ENCODE peak calls at places on chromosomes 7 and 10, in six cellular contexts. One of them, this sample, is unnamed.

GRCh38 chr7:70353310-70353947 is 755.2 kb downstream of the AUTS2 start:
- DNase-seq in T-helper 17 cell: no peak
- DNase-seq in psoas muscle: no peak
- DNase-seq in heart right ventricle: no peak
- DNase-seq in HFFc6: no peak
- DNase-seq in right lobe of liver: no peak
- DNase-seq in this sample: no peak

GRCh38 chr10:27683226-27683625 is 62.4 kb downstream of the MKX start:
- DNase-seq in T-helper 17 cell: no peak
- DNase-seq in psoas muscle: no peak
- DNase-seq in heart right ventricle: no peak
- DNase-seq in HFFc6: no peak
- DNase-seq in right lobe of liver: no peak
- DNase-seq in this sample: no peak

GRCh38 chr10:52771534-52772455 is 789 bp downstream of the MBL2 start:
- DNase-seq in T-helper 17 cell: no peak
- DNase-seq in psoas muscle: no peak
- DNase-seq in heart right ventricle: no peak
- DNase-seq in HFFc6: no peak
- DNase-seq in right lobe of liver: peak
- DNase-seq in this sample: no peak

GRCh38 chr7:13826752-13827151 is 162.7 kb downstream of the ETV1 start:
- DNase-seq in T-helper 17 cell: no peak
- DNase-seq in psoas muscle: no peak
- DNase-seq in heart right ventricle: no peak
- DNase-seq in HFFc6: peak
- DNase-seq in right lobe of liver: no peak
- DNase-seq in this sample: no peak

GRCh38 chr7:537911-538634 is 18.4 kb upstream of the PDGFA start:
- DNase-seq in T-helper 17 cell: no peak
- DNase-seq in psoas muscle: no peak
- DNase-seq in heart right ventricle: peak
- DNase-seq in HFFc6: peak
- DNase-seq in right lobe of liver: no peak
- DNase-seq in this sample: peak

GRCh38 chr10:124248056-124248455 is 154.7 kb upstream of the CHST15 start:
- DNase-seq in T-helper 17 cell: no peak
- DNase-seq in psoas muscle: no peak
- DNase-seq in heart right ventricle: no peak
- DNase-seq in HFFc6: no peak
- DNase-seq in right lobe of liver: peak
- DNase-seq in this sample: no peak

GRCh38 chr7:98808751-98809460 is 60.9 kb downstream of the TMEM130 start:
- DNase-seq in T-helper 17 cell: no peak
- DNase-seq in psoas muscle: no peak
- DNase-seq in heart right ventricle: no peak
- DNase-seq in HFFc6: no peak
- DNase-seq in right lobe of liver: no peak
- DNase-seq in this sample: no peak

GRCh38 chr7:146510088-146510680 is 393.6 kb downstream of the CNTNAP2 start:
- DNase-seq in T-helper 17 cell: no peak
- DNase-seq in psoas muscle: no peak
- DNase-seq in heart right ventricle: no peak
- DNase-seq in HFFc6: no peak
- DNase-seq in right lobe of liver: no peak
- DNase-seq in this sample: no peak

GRCh38 chr7:149261321-149261828 is 621 bp upstream of the ZNF783 start:
- DNase-seq in T-helper 17 cell: no peak
- DNase-seq in psoas muscle: no peak
- DNase-seq in heart right ventricle: peak
- DNase-seq in HFFc6: peak
- DNase-seq in right lobe of liver: no peak
- DNase-seq in this sample: no peak

GRCh38 chr7:159020987-159021386 is 123.7 kb downstream of the VIPR2 start:
- DNase-seq in T-helper 17 cell: no peak
- DNase-seq in psoas muscle: peak
- DNase-seq in heart right ventricle: no peak
- DNase-seq in HFFc6: no peak
- DNase-seq in right lobe of liver: no peak
- DNase-seq in this sample: no peak

GRCh38 chr7:16661924-16662323 is 15.9 kb downstream of the BZW2 start:
- DNase-seq in T-helper 17 cell: no peak
- DNase-seq in psoas muscle: no peak
- DNase-seq in heart right ventricle: peak
- DNase-seq in HFFc6: no peak
- DNase-seq in right lobe of liver: no peak
- DNase-seq in this sample: no peak

GRCh38 chr7:113246698-113247097 is 128.3 kb upstream of the SMIM30 start:
- DNase-seq in T-helper 17 cell: no peak
- DNase-seq in psoas muscle: no peak
- DNase-seq in heart right ventricle: no peak
- DNase-seq in HFFc6: no peak
- DNase-seq in right lobe of liver: no peak
- DNase-seq in this sample: no peak

GRCh38 chr7:107007892-107008287 is 36.6 kb upstream of the PRKAR2B start:
- DNase-seq in T-helper 17 cell: no peak
- DNase-seq in psoas muscle: no peak
- DNase-seq in heart right ventricle: no peak
- DNase-seq in HFFc6: no peak
- DNase-seq in right lobe of liver: no peak
- DNase-seq in this sample: no peak

GRCh38 chr10:62732841-62733653 is 71.5 kb upstream of the ADO start:
- DNase-seq in T-helper 17 cell: peak
- DNase-seq in psoas muscle: no peak
- DNase-seq in heart right ventricle: no peak
- DNase-seq in HFFc6: peak
- DNase-seq in right lobe of liver: no peak
- DNase-seq in this sample: no peak

GRCh38 chr10:75019360-75019759 is 92.1 kb upstream of the SAMD8 start:
- DNase-seq in T-helper 17 cell: no peak
- DNase-seq in psoas muscle: no peak
- DNase-seq in heart right ventricle: no peak
- DNase-seq in HFFc6: peak
- DNase-seq in right lobe of liver: no peak
- DNase-seq in this sample: no peak

GRCh38 chr10:82934947-82935346 is 1060.0 kb downstream of the NRG3 start:
- DNase-seq in T-helper 17 cell: no peak
- DNase-seq in psoas muscle: no peak
- DNase-seq in heart right ventricle: no peak
- DNase-seq in HFFc6: no peak
- DNase-seq in right lobe of liver: no peak
- DNase-seq in this sample: no peak

GRCh38 chr10:55746002-55746401 is 615.1 kb downstream of the ZWINT start:
- DNase-seq in T-helper 17 cell: no peak
- DNase-seq in psoas muscle: no peak
- DNase-seq in heart right ventricle: no peak
- DNase-seq in HFFc6: no peak
- DNase-seq in right lobe of liver: no peak
- DNase-seq in this sample: no peak

GRCh38 chr7:27237735-27238334 is 4.8 kb upstream of the EVX1 start:
- DNase-seq in T-helper 17 cell: no peak
- DNase-seq in psoas muscle: no peak
- DNase-seq in heart right ventricle: no peak
- DNase-seq in HFFc6: peak
- DNase-seq in right lobe of liver: no peak
- DNase-seq in this sample: no peak

GRCh38 chr10:121662945-121663917 is 65.0 kb upstream of the FGFR2 start:
- DNase-seq in T-helper 17 cell: no peak
- DNase-seq in psoas muscle: no peak
- DNase-seq in heart right ventricle: no peak
- DNase-seq in HFFc6: no peak
- DNase-seq in right lobe of liver: no peak
- DNase-seq in this sample: no peak

GRCh38 chr10:77971804-77972144 is 45.2 kb upstream of the DLG5 start:
- DNase-seq in T-helper 17 cell: no peak
- DNase-seq in psoas muscle: no peak
- DNase-seq in heart right ventricle: no peak
- DNase-seq in HFFc6: no peak
- DNase-seq in right lobe of liver: no peak
- DNase-seq in this sample: no peak

GRCh38 chr10:117334921-117335320 is 40.3 kb downstream of the PDZD8 start:
- DNase-seq in T-helper 17 cell: no peak
- DNase-seq in psoas muscle: no peak
- DNase-seq in heart right ventricle: no peak
- DNase-seq in HFFc6: no peak
- DNase-seq in right lobe of liver: no peak
- DNase-seq in this sample: no peak

GRCh38 chr7:46123-46829 is 146.1 kb upstream of the FAM20C start:
- DNase-seq in T-helper 17 cell: no peak
- DNase-seq in psoas muscle: peak
- DNase-seq in heart right ventricle: peak
- DNase-seq in HFFc6: no peak
- DNase-seq in right lobe of liver: no peak
- DNase-seq in this sample: peak

GRCh38 chr7:4066206-4066605 is 615.9 kb upstream of the FOXK1 start:
- DNase-seq in T-helper 17 cell: no peak
- DNase-seq in psoas muscle: no peak
- DNase-seq in heart right ventricle: no peak
- DNase-seq in HFFc6: no peak
- DNase-seq in right lobe of liver: no peak
- DNase-seq in this sample: no peak

GRCh38 chr7:121027761-121028681 is 39.5 kb downstream of the CPED1 start:
- DNase-seq in T-helper 17 cell: no peak
- DNase-seq in psoas muscle: no peak
- DNase-seq in heart right ventricle: no peak
- DNase-seq in HFFc6: no peak
- DNase-seq in right lobe of liver: no peak
- DNase-seq in this sample: no peak

GRCh38 chr10:132614431-132615341 is 77.1 kb downstream of the INPP5A start:
- DNase-seq in T-helper 17 cell: no peak
- DNase-seq in psoas muscle: no peak
- DNase-seq in heart right ventricle: no peak
- DNase-seq in HFFc6: no peak
- DNase-seq in right lobe of liver: no peak
- DNase-seq in this sample: peak

GRCh38 chr10:11504566-11505285 is 106.7 kb downstream of the USP6NL start:
- DNase-seq in T-helper 17 cell: no peak
- DNase-seq in psoas muscle: no peak
- DNase-seq in heart right ventricle: no peak
- DNase-seq in HFFc6: no peak
- DNase-seq in right lobe of liver: no peak
- DNase-seq in this sample: no peak

GRCh38 chr10:6850452-6850851 is 270.4 kb upstream of the PRKCQ start:
- DNase-seq in T-helper 17 cell: no peak
- DNase-seq in psoas muscle: no peak
- DNase-seq in heart right ventricle: no peak
- DNase-seq in HFFc6: no peak
- DNase-seq in right lobe of liver: no peak
- DNase-seq in this sample: no peak

GRCh38 chr7:2248984-2249694 is 7.1 kb downstream of the NUDT1 start:
- DNase-seq in T-helper 17 cell: no peak
- DNase-seq in psoas muscle: peak
- DNase-seq in heart right ventricle: peak
- DNase-seq in HFFc6: peak
- DNase-seq in right lobe of liver: no peak
- DNase-seq in this sample: peak

GRCh38 chr10:14153570-14154055 is 177.1 kb downstream of the FRMD4A start:
- DNase-seq in T-helper 17 cell: no peak
- DNase-seq in psoas muscle: peak
- DNase-seq in heart right ventricle: peak
- DNase-seq in HFFc6: no peak
- DNase-seq in right lobe of liver: no peak
- DNase-seq in this sample: no peak

GRCh38 chr7:25886387-25887240 is 265.4 kb upstream of the NFE2L3 start:
- DNase-seq in T-helper 17 cell: no peak
- DNase-seq in psoas muscle: no peak
- DNase-seq in heart right ventricle: no peak
- DNase-seq in HFFc6: no peak
- DNase-seq in right lobe of liver: no peak
- DNase-seq in this sample: no peak

GRCh38 chr10:12847361-12847975 is 154.0 kb downstream of the CCDC3 start:
- DNase-seq in T-helper 17 cell: no peak
- DNase-seq in psoas muscle: no peak
- DNase-seq in heart right ventricle: no peak
- DNase-seq in HFFc6: no peak
- DNase-seq in right lobe of liver: no peak
- DNase-seq in this sample: no peak

GRCh38 chr7:130667593-130668257 is 823 bp downstream of the COPG2 start:
- DNase-seq in T-helper 17 cell: no peak
- DNase-seq in psoas muscle: no peak
- DNase-seq in heart right ventricle: no peak
- DNase-seq in HFFc6: no peak
- DNase-seq in right lobe of liver: no peak
- DNase-seq in this sample: no peak

GRCh38 chr7:124085168-124085567 is 52.3 kb upstream of the TMEM229A start:
- DNase-seq in T-helper 17 cell: no peak
- DNase-seq in psoas muscle: no peak
- DNase-seq in heart right ventricle: no peak
- DNase-seq in HFFc6: no peak
- DNase-seq in right lobe of liver: no peak
- DNase-seq in this sample: no peak

GRCh38 chr10:3961082-3961481 is 176.1 kb upstream of the KLF6 start:
- DNase-seq in T-helper 17 cell: no peak
- DNase-seq in psoas muscle: no peak
- DNase-seq in heart right ventricle: no peak
- DNase-seq in HFFc6: no peak
- DNase-seq in right lobe of liver: no peak
- DNase-seq in this sample: no peak

GRCh38 chr7:32680259-32681173 is 185.2 kb downstream of the AVL9 start:
- DNase-seq in T-helper 17 cell: no peak
- DNase-seq in psoas muscle: no peak
- DNase-seq in heart right ventricle: no peak
- DNase-seq in HFFc6: no peak
- DNase-seq in right lobe of liver: no peak
- DNase-seq in this sample: no peak

GRCh38 chr10:103739039-103739764 is 116.2 kb downstream of the SH3PXD2A start:
- DNase-seq in T-helper 17 cell: no peak
- DNase-seq in psoas muscle: peak
- DNase-seq in heart right ventricle: peak
- DNase-seq in HFFc6: peak
- DNase-seq in right lobe of liver: no peak
- DNase-seq in this sample: no peak

This sample was measured in left lung.